ENCODE peak calls at places on chromosomes 3 and 15, in four cellular contexts. One of them, this sample, is unnamed.

GRCh38 chr3:86245360-86245759 is 745.6 kb downstream of the VGLL3 start:
- DNase-seq in HepG2: no peak
- DNase-seq in K562: no peak
- DNase-seq in WTC11: no peak
- DNase-seq in this sample: no peak

GRCh38 chr15:101424984-101425383 is 64.5 kb downstream of the PCSK6 start:
- DNase-seq in WTC11: no peak
- DNase-seq in K562: no peak
- DNase-seq in HepG2: no peak
- DNase-seq in this sample: no peak

GRCh38 chr15:86336051-86336788 is 256.5 kb downstream of the AGBL1 start:
- DNase-seq in HepG2: no peak
- DNase-seq in K562: no peak
- DNase-seq in WTC11: no peak
- DNase-seq in this sample: no peak

GRCh38 chr3:49387721-49388120 is 24.1 kb downstream of the RHOA start:
- DNase-seq in K562: no peak
- DNase-seq in HepG2: no peak
- DNase-seq in WTC11: no peak
- DNase-seq in this sample: no peak

GRCh38 chr15:45919806-45920205 is 285.0 kb downstream of the SQOR start:
- DNase-seq in K562: no peak
- DNase-seq in HepG2: peak
- DNase-seq in WTC11: no peak
- DNase-seq in this sample: no peak

GRCh38 chr15:88331291-88331690 is 74.8 kb upstream of the NTRK3 start:
- DNase-seq in WTC11: peak
- DNase-seq in K562: peak
- DNase-seq in HepG2: peak
- DNase-seq in this sample: no peak

GRCh38 chr3:182092662-182093262 is 381.0 kb downstream of the SOX2 start:
- DNase-seq in HepG2: no peak
- DNase-seq in K562: no peak
- DNase-seq in WTC11: no peak
- DNase-seq in this sample: no peak

GRCh38 chr3:43909149-43909548 is 218.4 kb downstream of the ABHD5 start:
- DNase-seq in WTC11: no peak
- DNase-seq in K562: no peak
- DNase-seq in HepG2: no peak
- DNase-seq in this sample: no peak

GRCh38 chr3:106446271-106446670 is 577.5 kb upstream of the CBLB start:
- DNase-seq in K562: no peak
- DNase-seq in HepG2: no peak
- DNase-seq in WTC11: no peak
- DNase-seq in this sample: no peak

GRCh38 chr3:22117751-22118346 is 366.8 kb upstream of the ZNF385D start:
- DNase-seq in WTC11: no peak
- DNase-seq in K562: peak
- DNase-seq in HepG2: peak
- DNase-seq in this sample: no peak

GRCh38 chr3:50170689-50171088 is 15.6 kb downstream of the SEMA3F start:
- DNase-seq in WTC11: no peak
- DNase-seq in K562: peak
- DNase-seq in HepG2: peak
- DNase-seq in this sample: no peak

GRCh38 chr15:46855388-46855787 is 861.9 kb upstream of the SEMA6D start:
- DNase-seq in HepG2: no peak
- DNase-seq in K562: no peak
- DNase-seq in WTC11: no peak
- DNase-seq in this sample: no peak

GRCh38 chr15:45116482-45117326 is 2.6 kb downstream of the DUOXA2 start:
- DNase-seq in K562: no peak
- DNase-seq in WTC11: peak
- DNase-seq in HepG2: no peak
- DNase-seq in this sample: no peak

GRCh38 chr3:157650699-157651098 is 147.5 kb upstream of the VEPH1 start:
- DNase-seq in K562: no peak
- DNase-seq in WTC11: no peak
- DNase-seq in HepG2: no peak
- DNase-seq in this sample: no peak

GRCh38 chr15:41513282-41514227 is at the start of gene LTK:
- DNase-seq in WTC11: peak
- DNase-seq in K562: peak
- DNase-seq in HepG2: no peak
- DNase-seq in this sample: no peak

GRCh38 chr3:112293368-112294321 is at the start of gene SLC9C1:
- DNase-seq in K562: peak
- DNase-seq in WTC11: peak
- DNase-seq in HepG2: peak
- DNase-seq in this sample: peak

GRCh38 chr3:158539414-158540014 is 31.5 kb upstream of the MLF1 start:
- DNase-seq in HepG2: peak
- DNase-seq in WTC11: no peak
- DNase-seq in K562: peak
- DNase-seq in this sample: no peak

GRCh38 chr3:89165636-89166312 is 58.4 kb downstream of the EPHA3 start:
- DNase-seq in HepG2: no peak
- DNase-seq in WTC11: no peak
- DNase-seq in K562: no peak
- DNase-seq in this sample: no peak

GRCh38 chr3:4721511-4721911 is 228.4 kb downstream of the ITPR1 start:
- DNase-seq in K562: no peak
- DNase-seq in WTC11: no peak
- DNase-seq in HepG2: no peak
- DNase-seq in this sample: no peak

GRCh38 chr3:16482770-16483531 is 30.5 kb downstream of the RFTN1 start:
- DNase-seq in HepG2: no peak
- DNase-seq in K562: no peak
- DNase-seq in WTC11: peak
- DNase-seq in this sample: no peak

GRCh38 chr3:23944861-23945652 is at the start of gene NR1D2:
- DNase-seq in WTC11: peak
- DNase-seq in K562: peak
- DNase-seq in HepG2: peak
- DNase-seq in this sample: no peak

GRCh38 chr3:101036676-101037075 is 43.5 kb upstream of the ABI3BP start:
- DNase-seq in K562: no peak
- DNase-seq in HepG2: no peak
- DNase-seq in WTC11: no peak
- DNase-seq in this sample: no peak

DNA sequence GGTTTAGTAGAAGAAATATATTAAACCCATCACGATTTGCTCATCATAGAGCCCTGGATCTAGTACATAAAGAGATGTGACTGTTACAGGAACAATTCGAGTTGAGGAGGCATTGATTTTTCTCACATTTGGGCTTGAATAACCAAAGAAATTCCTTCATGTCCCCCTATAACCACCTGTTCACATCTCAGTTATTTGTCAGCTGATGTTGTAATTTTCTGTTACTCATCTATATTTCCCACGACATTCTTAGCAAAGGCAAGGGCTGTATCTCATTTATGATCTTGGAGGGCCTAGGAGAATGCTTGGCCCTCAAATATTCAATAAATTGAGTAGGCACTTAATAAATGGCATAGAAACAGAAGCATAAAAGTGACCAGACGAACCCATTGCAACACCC is 36.4 kb upstream of the GYG1 start:
- DNase-seq in HepG2: no peak
- DNase-seq in WTC11: no peak
- DNase-seq in K562: no peak
- DNase-seq in this sample: no peak
- TF ChIP-seq TCF7 in HepG2: no peak
- TF ChIP-seq TCF7 in WTC11: no peak
- TF ChIP-seq TCF7 in K562: no peak
- TF ChIP-seq TCF7 in this sample: no peak

DNA sequence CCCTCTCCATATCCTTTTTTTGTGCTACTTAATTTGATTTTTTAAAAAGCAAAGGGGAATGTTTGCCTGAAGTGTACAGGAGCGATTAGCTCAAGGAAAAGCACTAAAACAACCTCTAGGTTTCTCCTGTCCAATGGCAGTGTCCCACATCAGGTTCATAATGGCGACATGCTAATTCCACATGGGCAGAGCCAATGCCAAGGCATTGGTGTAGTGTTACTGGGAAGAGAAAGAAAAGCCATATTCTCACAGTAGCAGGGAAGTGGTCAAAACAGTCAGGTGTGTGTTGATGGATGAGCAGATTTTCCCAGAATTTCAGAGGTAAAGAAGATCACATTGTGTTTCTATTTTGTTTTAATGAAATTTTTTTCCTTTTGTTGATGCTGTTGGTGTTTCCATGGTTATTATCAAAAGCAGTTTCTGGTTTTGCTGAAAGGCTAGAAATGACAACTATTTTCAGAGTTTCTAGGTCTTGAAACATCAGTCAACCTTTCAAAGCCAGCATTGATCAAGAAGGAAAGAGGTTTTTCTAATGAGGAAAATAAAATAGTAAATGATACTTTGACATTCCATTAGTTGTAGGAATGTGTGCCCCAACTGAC is 65.2 kb downstream of the FNDC3B start:
- DNase-seq in K562: peak
- DNase-seq in HepG2: no peak
- DNase-seq in WTC11: peak
- DNase-seq in this sample: no peak
- TF ChIP-seq TCF7 in K562: no peak
- TF ChIP-seq TCF7 in HepG2: no peak
- TF ChIP-seq TCF7 in WTC11: no peak
- TF ChIP-seq TCF7 in this sample: no peak

GRCh38 chr3:9130318-9131110 is 118.9 kb downstream of the SRGAP3 start:
- DNase-seq in HepG2: no peak
- DNase-seq in WTC11: no peak
- DNase-seq in K562: peak
- DNase-seq in this sample: no peak

GRCh38 chr3:9135526-9135925 is 113.9 kb downstream of the SRGAP3 start:
- DNase-seq in WTC11: no peak
- DNase-seq in K562: no peak
- DNase-seq in HepG2: no peak
- DNase-seq in this sample: no peak

GRCh38 chr3:9139366-9139765 is 110.1 kb downstream of the SRGAP3 start:
- DNase-seq in WTC11: no peak
- DNase-seq in K562: no peak
- DNase-seq in HepG2: no peak
- DNase-seq in this sample: no peak

GRCh38 chr3:9136746-9137434 is 112.6 kb downstream of the SRGAP3 start:
- DNase-seq in WTC11: no peak
- DNase-seq in HepG2: no peak
- DNase-seq in K562: no peak
- DNase-seq in this sample: no peak

GRCh38 chr3:9135930-9136525 is 113.4 kb downstream of the SRGAP3 start:
- DNase-seq in K562: no peak
- DNase-seq in WTC11: peak
- DNase-seq in HepG2: no peak
- DNase-seq in this sample: no peak
- TF ChIP-seq TCF7 in K562: no peak
- TF ChIP-seq TCF7 in WTC11: no peak
- TF ChIP-seq TCF7 in HepG2: no peak
- TF ChIP-seq TCF7 in this sample: no peak

GRCh38 chr15:85329561-85330421 is 50.6 kb upstream of the AKAP13 start:
- DNase-seq in WTC11: no peak
- DNase-seq in HepG2: no peak
- DNase-seq in K562: no peak
- DNase-seq in this sample: peak
- TF ChIP-seq TCF7 in WTC11: no peak
- TF ChIP-seq TCF7 in HepG2: no peak
- TF ChIP-seq TCF7 in K562: no peak
- TF ChIP-seq TCF7 in this sample: no peak

DNA sequence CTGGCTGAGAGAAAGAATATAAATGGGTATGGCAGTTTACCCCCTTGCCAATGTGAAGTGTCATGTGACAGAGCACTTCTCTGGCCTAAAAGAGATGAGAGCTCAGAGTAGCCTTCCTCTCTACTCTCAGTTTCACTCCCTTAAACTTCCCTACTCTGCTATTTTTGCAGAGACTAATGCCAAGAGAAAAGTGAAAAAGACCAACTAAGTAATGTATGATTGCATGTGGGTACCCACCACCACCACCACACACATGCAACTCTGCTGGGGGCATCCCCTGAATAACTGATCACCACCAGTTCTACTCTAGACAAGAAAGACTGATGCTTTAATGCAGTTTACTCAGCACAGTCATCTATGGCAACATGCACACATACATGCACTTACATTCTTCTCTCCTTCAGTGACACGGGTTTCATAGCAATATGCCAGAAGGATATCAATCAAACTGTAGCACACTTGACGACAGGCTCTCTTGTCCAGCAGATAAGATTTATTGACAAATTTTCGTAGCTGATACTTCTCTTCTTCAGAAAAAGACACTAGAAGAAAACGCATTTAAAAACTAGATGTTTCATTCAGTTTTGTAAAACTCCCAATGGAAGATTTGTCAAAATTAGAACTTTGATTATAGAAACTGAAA is 31.3 kb downstream of the SHQ1 start:
- DNase-seq in K562: no peak
- DNase-seq in HepG2: no peak
- DNase-seq in WTC11: no peak
- DNase-seq in this sample: no peak
- TF ChIP-seq TCF7 in K562: no peak
- TF ChIP-seq TCF7 in HepG2: no peak
- TF ChIP-seq TCF7 in WTC11: no peak
- TF ChIP-seq TCF7 in this sample: no peak

DNA sequence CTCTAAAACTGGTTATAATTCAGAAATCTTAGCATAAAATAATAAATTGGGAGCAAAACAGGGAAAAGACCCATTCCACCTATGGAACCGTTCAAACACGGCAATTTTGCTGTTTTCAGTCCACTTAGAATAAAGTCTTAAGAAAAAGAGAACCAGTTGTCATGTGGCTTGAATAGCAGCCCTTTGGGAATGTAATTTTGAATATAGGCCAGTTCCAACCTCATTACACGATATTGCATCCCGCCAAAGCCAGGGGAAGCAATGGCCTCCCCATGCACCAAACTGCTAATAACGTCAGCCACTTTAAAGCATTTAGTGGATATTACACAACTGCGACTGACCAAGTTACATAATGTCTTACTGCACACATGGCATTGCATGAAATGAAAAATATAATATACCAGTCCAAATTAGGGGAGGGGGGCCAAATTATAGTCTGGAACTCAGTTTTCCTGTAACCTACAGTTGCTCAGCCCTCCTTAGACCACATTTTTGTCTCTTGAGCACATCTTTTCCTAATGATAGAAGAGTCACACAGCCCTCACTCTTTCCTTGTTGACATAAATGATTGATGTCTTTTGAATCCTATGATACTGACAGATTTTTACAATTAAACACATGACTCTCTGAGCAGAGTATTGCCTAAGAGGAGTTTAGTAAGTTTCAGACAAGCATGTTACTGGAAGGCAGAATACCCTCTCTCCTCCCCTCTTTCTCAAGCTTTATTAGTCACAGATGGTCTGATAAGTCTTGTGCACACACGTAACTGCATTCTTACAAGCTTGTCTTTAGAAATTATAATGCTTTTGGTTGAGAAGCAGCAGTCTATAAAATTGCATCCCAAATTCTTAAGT is 1.0 kb upstream of the PLD1 start:
- DNase-seq in HepG2: peak
- DNase-seq in K562: peak
- DNase-seq in WTC11: no peak
- DNase-seq in this sample: no peak
- TF ChIP-seq TCF7 in HepG2: no peak
- TF ChIP-seq TCF7 in K562: no peak
- TF ChIP-seq TCF7 in WTC11: no peak
- TF ChIP-seq TCF7 in this sample: no peak

GRCh38 chr3:56997675-56998074 is 62.8 kb upstream of the SPATA12 start:
- DNase-seq in K562: no peak
- DNase-seq in HepG2: no peak
- DNase-seq in WTC11: no peak
- DNase-seq in this sample: no peak
- TF ChIP-seq TCF7 in K562: no peak
- TF ChIP-seq TCF7 in HepG2: no peak
- TF ChIP-seq TCF7 in WTC11: no peak
- TF ChIP-seq TCF7 in this sample: no peak

GRCh38 chr3:115989927-115990326 is 366.6 kb downstream of the GAP43 start:
- DNase-seq in K562: no peak
- DNase-seq in HepG2: no peak
- DNase-seq in WTC11: no peak
- DNase-seq in this sample: no peak
- TF ChIP-seq TCF7 in K562: no peak
- TF ChIP-seq TCF7 in HepG2: no peak
- TF ChIP-seq TCF7 in WTC11: no peak
- TF ChIP-seq TCF7 in this sample: no peak

This sample was measured in GM12878.